ENCODE peak calls at places on chromosomes 13 and 19, in nine cellular contexts. L, C, K, J, H, U, I, Y and D are unnamed samples.
A peak's percentile ranks its signal among the peaks of the same experiment; 100 is the strongest.

GRCh38 chr19:38836438-38837303 is 5.1 kb upstream of the ECH1 start:
- DNase-seq in Y (no peak), U (no peak), K (no peak), C (no peak), I (no peak), J (no peak), H (no peak), L (no peak), D (no peak)

GRCh38 chr19:14271830-14272229 is 65.9 kb upstream of the ADGRL1 start:
- DNase-seq in H (no peak), J (no peak), K (no peak), Y (no peak), L (no peak), U (no peak), C (no peak), I (no peak), D (no peak)

GRCh38 chr13:74187564-74187963 is 53.4 kb upstream of the KLF12 start:
- DNase-seq in C (no peak), I (no peak), L (no peak), J (no peak), H (peak; percentile 67), U (no peak), Y (no peak), K (no peak), D (no peak)

GRCh38 chr19:2446390-2446789 is 10.4 kb downstream of the LMNB2 start:
- DNase-seq in J (no peak), L (no peak), U (no peak), K (peak; percentile 70), Y (no peak), H (no peak), I (no peak), C (no peak), D (peak; percentile 64)

GRCh38 chr13:97255515-97255999 is 33.4 kb downstream of the MBNL2 start:
- DNase-seq in I (no peak), J (no peak), H (no peak), L (no peak), K (no peak), Y (peak; percentile 69), C (no peak), U (no peak), D (no peak)

GRCh38 chr19:29675650-29676186 is 10.5 kb downstream of the PLEKHF1 start:
- DNase-seq in C (no peak), H (no peak), U (no peak), J (no peak), L (no peak), Y (no peak), I (no peak), K (peak; percentile 26), D (no peak)

GRCh38 chr13:21583496-21583895 is 20.5 kb downstream of the MICU2 start:
- DNase-seq in I (no peak), Y (peak; percentile 42), L (no peak), K (no peak), U (peak; percentile 78), C (peak; percentile 5), H (no peak), J (no peak), D (no peak)

GRCh38 chr19:34067861-34068271 is 104.4 kb upstream of the LSM14A start:
- DNase-seq in C (no peak), I (no peak), K (no peak), H (peak; percentile 3), L (peak; percentile 8), U (no peak), J (no peak), Y (no peak), D (no peak)

GRCh38 chr13:48448963-48449614 is 36.2 kb upstream of the LPAR6 start:
- DNase-seq in J (no peak), U (peak; percentile 83), H (peak; percentile 40), Y (peak; percentile 82), C (no peak), I (no peak), L (no peak), K (peak; percentile 10), D (no peak)

GRCh38 chr19:14460935-14461334 is 14.2 kb downstream of the PTGER1 start:
- DNase-seq in J (no peak), L (no peak), C (no peak), H (no peak), Y (no peak), K (no peak), I (no peak), U (no peak), D (no peak)

GRCh38 chr13:50236898-50237318 is 221.7 kb downstream of the KCNRG start:
- DNase-seq in J (no peak), L (no peak), U (peak; percentile 38), K (peak; percentile 72), C (no peak), H (no peak), Y (peak; percentile 26), I (no peak), D (peak; percentile 68)

GRCh38 chr19:39765091-39766076 is 13.3 kb upstream of the LEUTX start:
- DNase-seq in I (no peak), C (no peak), Y (peak; percentile 56), K (peak; percentile 56), U (peak; percentile 59), L (peak; percentile 77), J (peak; percentile 71), H (no peak), D (no peak)

GRCh38 chr13:25291691-25292090 is 4.4 kb upstream of the MTMR6 start:
- DNase-seq in K (no peak), I (no peak), H (no peak), U (no peak), J (no peak), Y (no peak), C (no peak), L (no peak), D (no peak)

GRCh38 chr13:106238690-106239089 is 296.8 kb downstream of the EFNB2 start:
- DNase-seq in Y (no peak), H (peak; percentile 14), I (no peak), J (no peak), C (no peak), U (no peak), L (no peak), K (no peak), D (no peak)

GRCh38 chr13:95660981-95661581 is 15.9 kb upstream of the DNAJC3 start:
- DNase-seq in L (peak; percentile 64), Y (peak; percentile 60), I (no peak), C (no peak), K (peak; percentile 26), J (peak; percentile 8), U (peak; percentile 70), H (no peak), D (no peak)

GRCh38 chr19:56840452-56841193 is at the start of the genes PEG3 and ZIM2:
- DNase-seq in K (no peak), J (no peak), L (no peak), U (peak; percentile 20), C (no peak), I (peak; percentile 61), Y (peak; percentile 20), H (no peak), D (no peak)

GRCh38 chr13:98874029-98874397 is 103.9 kb downstream of the DOCK9 start:
- DNase-seq in J (no peak), C (no peak), H (no peak), L (no peak), U (no peak), K (peak; percentile 30), I (no peak), Y (no peak), D (no peak)

GRCh38 chr19:8145969-8146368 is 3.4 kb downstream of the FBN3 start:
- DNase-seq in I (no peak), Y (no peak), L (no peak), K (no peak), C (no peak), J (peak; percentile 50), H (no peak), U (no peak), D (no peak)

GRCh38 chr19:23071087-23071511 is 45.7 kb upstream of the ZNF730 start:
- DNase-seq in Y (peak; percentile 29), H (no peak), U (peak; percentile 16), K (peak; percentile 20), L (no peak), C (no peak), J (no peak), I (no peak), D (peak; percentile 33)

GRCh38 chr13:44680746-44681355 is 104.7 kb upstream of the TSC22D1 start:
- DNase-seq in C (no peak), U (no peak), Y (no peak), K (no peak), I (no peak), H (no peak), L (no peak), J (no peak), D (peak; percentile 45)
- TF ChIP-seq CTCF in C (no peak), U (no peak), Y (no peak), K (no peak), I (no peak), H (no peak), L (no peak), J (no peak), D (no peak)

DNA sequence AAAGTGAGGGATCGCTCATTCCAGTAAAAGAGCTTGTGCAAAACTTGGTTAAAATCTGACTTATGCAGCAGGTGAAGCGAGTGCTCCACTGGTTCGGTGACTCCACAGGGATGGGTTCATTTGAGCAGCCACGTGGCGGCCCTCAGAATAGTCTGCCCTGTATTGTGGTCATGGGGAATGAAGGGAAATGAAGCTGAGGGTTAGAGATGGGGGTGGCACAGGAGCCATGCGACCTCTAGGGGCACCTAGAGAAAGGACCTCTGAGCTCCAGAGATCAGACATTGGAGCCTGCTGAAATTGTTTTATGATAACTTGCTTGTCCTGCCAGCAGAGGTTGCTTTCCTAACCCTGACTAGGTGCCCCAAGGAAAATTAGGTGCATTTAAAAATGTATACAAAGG is 26.6 kb downstream of the CBY2 start:
- DNase-seq in L (peak; percentile 22), H (no peak), K (peak; percentile 16), Y (no peak), C (no peak), I (no peak), U (no peak), J (no peak), D (peak; percentile 41)
- TF ChIP-seq CTCF in L (peak; percentile 24), H (peak; percentile 40), K (no peak), Y (no peak), C (no peak), I (no peak), U (peak; percentile 15), J (no peak), D (peak; percentile 19)

DNA sequence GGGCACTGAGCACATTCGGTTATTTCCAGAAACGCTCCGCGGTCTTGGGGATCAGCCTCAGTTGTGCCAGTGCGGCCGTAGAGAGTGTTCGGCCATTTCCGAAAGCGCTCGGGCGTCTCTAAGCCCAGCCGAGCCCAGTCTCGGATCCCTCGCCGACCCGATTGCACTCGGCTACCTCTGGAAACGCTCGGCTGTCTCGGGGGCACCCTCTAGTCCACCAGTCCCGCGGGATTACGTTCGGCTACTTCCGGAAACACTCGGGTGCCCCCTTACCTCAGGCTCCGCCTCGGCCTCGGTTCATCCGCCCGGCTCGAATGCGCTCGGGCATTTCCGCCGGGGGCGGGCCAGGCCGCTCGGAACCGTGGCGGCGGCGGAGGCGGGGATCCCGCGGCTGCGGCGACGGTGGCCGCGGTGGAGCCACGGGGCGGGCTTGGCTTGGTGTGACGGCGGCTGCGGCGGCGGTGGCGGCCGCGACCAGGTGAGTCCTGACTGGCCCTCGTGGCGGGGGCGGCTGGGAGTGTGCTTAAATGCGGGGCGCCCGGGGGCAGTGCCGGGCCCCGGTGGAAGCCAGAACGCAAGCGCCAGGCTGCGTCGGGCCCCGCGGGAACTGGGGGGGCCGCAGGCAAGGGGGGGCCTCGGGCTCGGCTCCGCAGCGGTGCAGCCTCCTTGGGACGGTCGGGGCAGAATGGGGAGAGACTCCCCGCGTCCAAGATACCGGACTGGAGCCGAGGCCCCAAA is at the start of gene PIK3R2:
- DNase-seq in H (peak; percentile 89), C (peak; percentile 82), U (peak; percentile 99), L (peak; percentile 99), J (peak; percentile 98), K (peak; percentile 100), I (peak; percentile 100), Y (peak; percentile 99), D (peak; percentile 100)
- TF ChIP-seq CTCF in H (no peak), C (no peak), U (no peak), L (no peak), J (no peak), K (peak; percentile 27), I (no peak), Y (no peak), D (no peak)

GRCh38 chr13:112575680-112576079 is 12.3 kb downstream of the TUBGCP3 start:
- DNase-seq in I (no peak), L (no peak), H (no peak), K (no peak), J (no peak), U (no peak), C (no peak), Y (peak; percentile 47), D (no peak)
- TF ChIP-seq CTCF in I (no peak), L (no peak), H (no peak), K (no peak), J (no peak), U (no peak), C (peak; percentile 12), Y (no peak), D (no peak)